ENCODE peak calls at places on chromosome X, in four cellular contexts. One of them, this sample, is unnamed.

GRCh38 chrX:23616361-23616760 is 50.9 kb upstream of the PRDX4 start:
- DNase-seq in GM12891: no peak
- DNase-seq in HepG2: peak; percentile 0
- DNase-seq in K562: peak; percentile 39
- DNase-seq in this sample: no peak

GRCh38 chrX:77448170-77448569 is 981 bp downstream of the FGF16 start:
- DNase-seq in HepG2: no peak
- DNase-seq in K562: no peak
- DNase-seq in GM12891: no peak
- DNase-seq in this sample: no peak

GRCh38 chrX:139692506-139692849 is 15.5 kb downstream of the MCF2 start:
- DNase-seq in GM12891: no peak
- DNase-seq in K562: no peak
- DNase-seq in HepG2: no peak
- DNase-seq in this sample: no peak

GRCh38 chrX:108064613-108065012 is 19.7 kb downstream of the VSIG1 start:
- DNase-seq in GM12891: no peak
- DNase-seq in HepG2: no peak
- DNase-seq in K562: no peak
- DNase-seq in this sample: no peak

GRCh38 chrX:54446084-54446483 is 5.9 kb downstream of the TSR2 start:
- DNase-seq in K562: no peak
- DNase-seq in GM12891: no peak
- DNase-seq in HepG2: no peak
- DNase-seq in this sample: no peak

GRCh38 chrX:42384956-42385355 is 393.0 kb downstream of the PPP1R2C start:
- DNase-seq in GM12891: no peak
- DNase-seq in HepG2: no peak
- DNase-seq in K562: no peak
- DNase-seq in this sample: no peak

GRCh38 chrX:20237864-20238263 is 28.8 kb downstream of the RPS6KA3 start:
- DNase-seq in K562: no peak
- DNase-seq in GM12891: no peak
- DNase-seq in HepG2: no peak
- DNase-seq in this sample: no peak

GRCh38 chrX:353566-354535 is 32.9 kb downstream of the PPP2R3B start:
- DNase-seq in GM12891: no peak
- DNase-seq in HepG2: no peak
- DNase-seq in K562: no peak
- DNase-seq in this sample: no peak

GRCh38 chrX:14032383-14032782 is 2.7 kb upstream of the GEMIN8 start:
- DNase-seq in GM12891: no peak
- DNase-seq in HepG2: peak; percentile 13
- DNase-seq in K562: peak; percentile 32
- DNase-seq in this sample: no peak

GRCh38 chrX:33592398-33592797 is 381.0 kb upstream of the DMD start:
- DNase-seq in K562: no peak
- DNase-seq in HepG2: no peak
- DNase-seq in GM12891: no peak
- DNase-seq in this sample: no peak

GRCh38 chrX:123167621-123168020 is 16.5 kb upstream of the GRIA3 start:
- DNase-seq in GM12891: no peak
- DNase-seq in K562: no peak
- DNase-seq in HepG2: no peak
- DNase-seq in this sample: no peak

GRCh38 chrX:74179936-74180454 is 124.0 kb upstream of the ZCCHC13 start:
- DNase-seq in K562: no peak
- DNase-seq in HepG2: no peak
- DNase-seq in GM12891: no peak
- DNase-seq in this sample: no peak

GRCh38 chrX:107537815-107538214 is 88.4 kb downstream of the FRMPD3 start:
- DNase-seq in K562: peak; percentile 43
- DNase-seq in GM12891: no peak
- DNase-seq in HepG2: peak; percentile 16
- DNase-seq in this sample: no peak

GRCh38 chrX:45006002-45006800 is 133.2 kb downstream of the KDM6A start:
- DNase-seq in K562: no peak
- DNase-seq in GM12891: no peak
- DNase-seq in HepG2: no peak
- DNase-seq in this sample: no peak

GRCh38 chrX:16822723-16823122 is 36.5 kb downstream of the TXLNG start:
- DNase-seq in GM12891: no peak
- DNase-seq in HepG2: no peak
- DNase-seq in K562: no peak
- DNase-seq in this sample: no peak

GRCh38 chrX:16825306-16826035 is 39.2 kb downstream of the TXLNG start:
- DNase-seq in HepG2: peak; percentile 25
- DNase-seq in K562: no peak
- DNase-seq in GM12891: no peak
- DNase-seq in this sample: no peak

GRCh38 chrX:16827225-16827624 is 41.0 kb downstream of the TXLNG start:
- DNase-seq in HepG2: no peak
- DNase-seq in GM12891: no peak
- DNase-seq in K562: no peak
- DNase-seq in this sample: no peak

GRCh38 chrX:16828126-16828908 is 41.8 kb downstream of the RBBP7 start:
- DNase-seq in K562: no peak
- DNase-seq in HepG2: no peak
- DNase-seq in GM12891: no peak
- DNase-seq in this sample: no peak

DNA sequence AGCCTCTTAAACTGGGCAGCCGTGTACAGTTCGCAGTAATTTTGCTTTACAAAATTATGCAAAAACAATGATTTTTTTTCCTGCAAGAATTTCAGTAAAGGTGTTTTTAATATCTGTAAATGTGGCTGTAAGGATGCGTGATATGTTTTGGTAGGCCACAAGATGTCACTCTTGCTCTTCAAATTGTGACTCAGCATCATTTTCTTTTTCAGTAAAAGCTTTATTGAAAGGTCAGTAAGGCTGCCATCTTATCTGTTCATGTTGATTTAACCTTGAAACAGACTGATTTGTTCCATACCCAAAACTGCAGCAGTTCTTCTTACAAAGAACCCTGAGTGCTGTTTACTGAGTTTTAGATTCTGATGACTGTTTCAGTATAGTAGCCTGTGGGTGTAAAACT is 39.9 kb downstream of the TXLNG start:
- DNase-seq in HepG2: peak; percentile 78
- DNase-seq in GM12891: no peak
- DNase-seq in K562: peak; percentile 28
- DNase-seq in this sample: no peak
- TF ChIP-seq TAF1 in HepG2: no peak
- TF ChIP-seq TAF1 in GM12891: no peak
- TF ChIP-seq TAF1 in K562: no peak
- TF ChIP-seq TAF1 in this sample: no peak

GRCh38 chrX:134810211-134810610 is 151.9 kb upstream of the PLAC1 start:
- DNase-seq in K562: peak; percentile 43
- DNase-seq in GM12891: no peak
- DNase-seq in HepG2: no peak
- DNase-seq in this sample: no peak

GRCh38 chrX:134806707-134807038 is 148.4 kb upstream of the PLAC1 start:
- DNase-seq in GM12891: no peak
- DNase-seq in HepG2: no peak
- DNase-seq in K562: no peak
- DNase-seq in this sample: no peak

GRCh38 chrX:134803551-134804183 is 145.4 kb upstream of the PLAC1 start:
- DNase-seq in GM12891: no peak
- DNase-seq in K562: peak; percentile 42
- DNase-seq in HepG2: peak; percentile 31
- DNase-seq in this sample: no peak

GRCh38 chrX:134804779-134805178 is 146.5 kb upstream of the PLAC1 start:
- DNase-seq in GM12891: no peak
- DNase-seq in HepG2: no peak
- DNase-seq in K562: no peak
- DNase-seq in this sample: no peak

GRCh38 chrX:134807039-134807729 is 148.9 kb upstream of the PLAC1 start:
- DNase-seq in GM12891: no peak
- DNase-seq in HepG2: peak; percentile 80
- DNase-seq in K562: peak; percentile 81
- DNase-seq in this sample: peak; percentile 52
- TF ChIP-seq POLR2A in GM12891: no peak
- TF ChIP-seq POLR2A in HepG2: peak; percentile 31
- TF ChIP-seq POLR2A in K562: peak; percentile 68
- TF ChIP-seq POLR2A in this sample: no peak

DNA sequence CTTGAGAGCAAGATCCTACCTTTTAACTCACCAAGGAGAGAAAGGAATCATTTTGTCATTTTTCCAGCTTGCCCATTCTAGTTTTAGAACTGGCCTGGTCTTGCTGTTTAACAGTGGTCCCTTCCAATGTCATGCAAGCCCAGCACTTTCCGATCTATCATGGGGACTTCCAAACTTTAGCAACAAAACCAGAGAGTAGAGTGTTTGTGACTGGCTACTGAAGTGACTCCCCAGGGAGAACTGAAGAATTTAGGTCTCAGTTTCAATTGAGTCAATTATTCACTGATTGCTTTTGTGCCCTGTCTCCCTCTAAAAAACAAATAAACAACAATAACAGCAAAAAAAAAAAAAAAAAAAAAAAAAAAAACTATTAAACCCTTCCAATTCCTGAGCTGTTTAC is 108.3 kb downstream of the LHFPL1 start:
- DNase-seq in K562: no peak
- DNase-seq in GM12891: no peak
- DNase-seq in HepG2: no peak
- DNase-seq in this sample: no peak
- TF ChIP-seq POLR2AphosphoS5 in K562: no peak
- TF ChIP-seq POLR2AphosphoS5 in GM12891: no peak
- TF ChIP-seq POLR2AphosphoS5 in HepG2: no peak
- TF ChIP-seq POLR2AphosphoS5 in this sample: no peak

DNA sequence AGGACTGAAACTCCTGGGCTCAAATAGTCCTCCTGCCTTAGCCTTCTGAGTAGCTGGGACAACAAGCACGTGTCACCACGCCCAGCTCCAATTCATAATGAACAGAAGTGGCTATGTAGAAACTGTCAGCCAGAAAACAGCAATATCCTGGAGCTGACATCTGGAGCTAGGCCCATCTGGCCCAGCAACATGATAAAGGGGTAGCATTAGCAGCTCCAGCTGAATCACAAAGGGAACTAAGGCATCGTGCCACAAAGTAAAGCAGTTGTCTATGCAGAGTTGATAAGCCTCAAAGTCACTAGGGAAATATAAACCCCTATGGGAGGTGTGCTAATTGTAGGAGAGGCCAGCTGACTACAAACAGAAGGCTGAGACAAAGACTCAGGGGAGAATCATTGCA is 270.5 kb upstream of the GPC4 start:
- DNase-seq in HepG2: no peak
- DNase-seq in K562: no peak
- DNase-seq in GM12891: no peak
- DNase-seq in this sample: no peak
- TF ChIP-seq TAF1 in HepG2: no peak
- TF ChIP-seq TAF1 in K562: no peak
- TF ChIP-seq TAF1 in GM12891: no peak
- TF ChIP-seq TAF1 in this sample: no peak

GRCh38 chrX:49043220-49043986 is at the start of gene TFE3:
- DNase-seq in GM12891: peak; percentile 71
- DNase-seq in HepG2: peak; percentile 97
- DNase-seq in K562: peak; percentile 94
- DNase-seq in this sample: peak; percentile 79

GRCh38 chrX:49040376-49040955 is 2.7 kb downstream of the TFE3 start:
- DNase-seq in GM12891: no peak
- DNase-seq in HepG2: no peak
- DNase-seq in K562: no peak
- DNase-seq in this sample: no peak

GRCh38 chrX:49042581-49043219 is 457 bp downstream of the TFE3 start:
- DNase-seq in K562: no peak
- DNase-seq in GM12891: no peak
- DNase-seq in HepG2: no peak
- DNase-seq in this sample: no peak

GRCh38 chrX:49041683-49042529 is 1.3 kb downstream of the TFE3 start:
- DNase-seq in GM12891: no peak
- DNase-seq in K562: no peak
- DNase-seq in HepG2: no peak
- DNase-seq in this sample: no peak

GRCh38 chrX:49043987-49044281 is 777 bp upstream of the TFE3 start:
- DNase-seq in K562: no peak
- DNase-seq in GM12891: no peak
- DNase-seq in HepG2: no peak
- DNase-seq in this sample: no peak
- TF ChIP-seq POLR2A in K562: no peak
- TF ChIP-seq POLR2A in GM12891: no peak
- TF ChIP-seq POLR2A in HepG2: no peak
- TF ChIP-seq POLR2A in this sample: no peak

GRCh38 chrX:50204364-50204899 is at the start of gene CCNB3:
- DNase-seq in K562: peak; percentile 71
- DNase-seq in HepG2: peak; percentile 33
- DNase-seq in GM12891: peak; percentile 30
- DNase-seq in this sample: peak; percentile 34
- TF ChIP-seq POLR2AphosphoS5 in K562: no peak
- TF ChIP-seq POLR2AphosphoS5 in HepG2: no peak
- TF ChIP-seq POLR2AphosphoS5 in GM12891: no peak
- TF ChIP-seq POLR2AphosphoS5 in this sample: no peak

This sample was measured in GM12892.